ENCODE peak calls at places on chromosome 3, in six cellular contexts. One of them, this sample, is unnamed.

GRCh38 chr3:195286115-195286872 is 15.3 kb upstream of the XXYLT1 start:
- DNase-seq in activated CD4-positive, CD25-positive, alpha-beta regulatory T cell: no peak
- DNase-seq in NCI-H2081: no peak
- DNase-seq in activated CD4-positive, alpha-beta T cell treated with anti-CD3 and anti-CD28 coated beads for 48 hours: no peak
- DNase-seq in memory B cell: no peak
- DNase-seq in SJCRH30: no peak
- DNase-seq in this sample: no peak

GRCh38 chr3:18440053-18440768 is 15.1 kb upstream of the SATB1 start:
- DNase-seq in activated CD4-positive, CD25-positive, alpha-beta regulatory T cell: no peak
- DNase-seq in NCI-H2081: peak
- DNase-seq in activated CD4-positive, alpha-beta T cell treated with anti-CD3 and anti-CD28 coated beads for 48 hours: no peak
- DNase-seq in memory B cell: no peak
- DNase-seq in SJCRH30: no peak
- DNase-seq in this sample: no peak

GRCh38 chr3:13607821-13608620 is 59.1 kb downstream of the FBLN2 start:
- DNase-seq in activated CD4-positive, CD25-positive, alpha-beta regulatory T cell: no peak
- DNase-seq in NCI-H2081: no peak
- DNase-seq in activated CD4-positive, alpha-beta T cell treated with anti-CD3 and anti-CD28 coated beads for 48 hours: no peak
- DNase-seq in memory B cell: no peak
- DNase-seq in SJCRH30: no peak
- DNase-seq in this sample: no peak

GRCh38 chr3:38829404-38829803 is 13.4 kb upstream of the SCN10A start:
- DNase-seq in activated CD4-positive, CD25-positive, alpha-beta regulatory T cell: no peak
- DNase-seq in NCI-H2081: no peak
- DNase-seq in activated CD4-positive, alpha-beta T cell treated with anti-CD3 and anti-CD28 coated beads for 48 hours: no peak
- DNase-seq in memory B cell: no peak
- DNase-seq in SJCRH30: no peak
- DNase-seq in this sample: no peak

GRCh38 chr3:72031581-72031980 is 246.6 kb upstream of the PROK2 start:
- DNase-seq in activated CD4-positive, CD25-positive, alpha-beta regulatory T cell: no peak
- DNase-seq in NCI-H2081: no peak
- DNase-seq in activated CD4-positive, alpha-beta T cell treated with anti-CD3 and anti-CD28 coated beads for 48 hours: no peak
- DNase-seq in memory B cell: no peak
- DNase-seq in SJCRH30: no peak
- DNase-seq in this sample: no peak

GRCh38 chr3:32296251-32297204 is 58.0 kb downstream of the CMTM8 start:
- DNase-seq in activated CD4-positive, CD25-positive, alpha-beta regulatory T cell: peak
- DNase-seq in NCI-H2081: peak
- DNase-seq in activated CD4-positive, alpha-beta T cell treated with anti-CD3 and anti-CD28 coated beads for 48 hours: peak
- DNase-seq in memory B cell: peak
- DNase-seq in SJCRH30: peak
- DNase-seq in this sample: peak

GRCh38 chr3:167507954-167508353 is 34.1 kb upstream of the SERPINI2 start:
- DNase-seq in activated CD4-positive, CD25-positive, alpha-beta regulatory T cell: no peak
- DNase-seq in NCI-H2081: no peak
- DNase-seq in activated CD4-positive, alpha-beta T cell treated with anti-CD3 and anti-CD28 coated beads for 48 hours: no peak
- DNase-seq in memory B cell: no peak
- DNase-seq in SJCRH30: no peak
- DNase-seq in this sample: no peak

GRCh38 chr3:101635954-101636798 is 40.8 kb downstream of the ZBTB11 start:
- DNase-seq in activated CD4-positive, CD25-positive, alpha-beta regulatory T cell: peak
- DNase-seq in NCI-H2081: peak
- DNase-seq in activated CD4-positive, alpha-beta T cell treated with anti-CD3 and anti-CD28 coated beads for 48 hours: peak
- DNase-seq in memory B cell: peak
- DNase-seq in SJCRH30: peak
- DNase-seq in this sample: peak

GRCh38 chr3:184540777-184541681 is 20.6 kb upstream of the EPHB3 start:
- DNase-seq in activated CD4-positive, CD25-positive, alpha-beta regulatory T cell: peak
- DNase-seq in NCI-H2081: peak
- DNase-seq in activated CD4-positive, alpha-beta T cell treated with anti-CD3 and anti-CD28 coated beads for 48 hours: peak
- DNase-seq in memory B cell: peak
- DNase-seq in SJCRH30: peak
- DNase-seq in this sample: no peak

GRCh38 chr3:67605377-67605776 is 49.0 kb downstream of the SUCLG2 start:
- DNase-seq in activated CD4-positive, CD25-positive, alpha-beta regulatory T cell: no peak
- DNase-seq in NCI-H2081: no peak
- DNase-seq in activated CD4-positive, alpha-beta T cell treated with anti-CD3 and anti-CD28 coated beads for 48 hours: no peak
- DNase-seq in memory B cell: no peak
- DNase-seq in SJCRH30: no peak
- DNase-seq in this sample: no peak

GRCh38 chr3:162765524-162765923 is 1268.9 kb downstream of the OTOL1 start:
- DNase-seq in activated CD4-positive, CD25-positive, alpha-beta regulatory T cell: no peak
- DNase-seq in NCI-H2081: no peak
- DNase-seq in activated CD4-positive, alpha-beta T cell treated with anti-CD3 and anti-CD28 coated beads for 48 hours: no peak
- DNase-seq in memory B cell: no peak
- DNase-seq in SJCRH30: no peak
- DNase-seq in this sample: no peak

GRCh38 chr3:14588713-14589112 is 48.6 kb upstream of the GRIP2 start:
- DNase-seq in activated CD4-positive, CD25-positive, alpha-beta regulatory T cell: no peak
- DNase-seq in NCI-H2081: no peak
- DNase-seq in activated CD4-positive, alpha-beta T cell treated with anti-CD3 and anti-CD28 coated beads for 48 hours: no peak
- DNase-seq in memory B cell: no peak
- DNase-seq in SJCRH30: no peak
- DNase-seq in this sample: no peak

GRCh38 chr3:115019900-115020299 is 127.2 kb downstream of the ZBTB20 start:
- DNase-seq in activated CD4-positive, CD25-positive, alpha-beta regulatory T cell: no peak
- DNase-seq in NCI-H2081: no peak
- DNase-seq in activated CD4-positive, alpha-beta T cell treated with anti-CD3 and anti-CD28 coated beads for 48 hours: no peak
- DNase-seq in memory B cell: no peak
- DNase-seq in SJCRH30: no peak
- DNase-seq in this sample: no peak

GRCh38 chr3:190183121-190183520 is 62.4 kb upstream of the P3H2 start:
- DNase-seq in activated CD4-positive, CD25-positive, alpha-beta regulatory T cell: no peak
- DNase-seq in NCI-H2081: peak
- DNase-seq in activated CD4-positive, alpha-beta T cell treated with anti-CD3 and anti-CD28 coated beads for 48 hours: no peak
- DNase-seq in memory B cell: no peak
- DNase-seq in SJCRH30: peak
- DNase-seq in this sample: peak

GRCh38 chr3:157336252-157337009 is 100.2 kb upstream of the PTX3 start:
- DNase-seq in activated CD4-positive, CD25-positive, alpha-beta regulatory T cell: no peak
- DNase-seq in NCI-H2081: no peak
- DNase-seq in activated CD4-positive, alpha-beta T cell treated with anti-CD3 and anti-CD28 coated beads for 48 hours: no peak
- DNase-seq in memory B cell: no peak
- DNase-seq in SJCRH30: no peak
- DNase-seq in this sample: no peak

GRCh38 chr3:65831733-65832425 is 206.8 kb downstream of the MAGI1 start:
- DNase-seq in activated CD4-positive, CD25-positive, alpha-beta regulatory T cell: no peak
- DNase-seq in NCI-H2081: peak
- DNase-seq in activated CD4-positive, alpha-beta T cell treated with anti-CD3 and anti-CD28 coated beads for 48 hours: no peak
- DNase-seq in memory B cell: no peak
- DNase-seq in SJCRH30: no peak
- DNase-seq in this sample: no peak